ENCODE peak calls at places on chromosomes 12 and 14, in eight cellular contexts. P is uterus, K is heart right ventricle, M is fibroblast of the aortic adventitia, O is RWPE1, Z is omental fat pad, B is cardiac muscle cell, Q is hepatocyte. X is an unnamed sample.

GRCh38 chr12:75944097-75944904 is 87.3 kb downstream of the PHLDA1 start:
- DNase-seq in O (peak), Q (peak), K (no peak), B (peak), M (peak), P (no peak), Z (no peak), X (no peak)

GRCh38 chr14:97706814-97707213 is 909.6 kb downstream of the VRK1 start:
- DNase-seq in Z (no peak), P (no peak), B (no peak), M (no peak), Q (no peak), O (no peak), K (no peak), X (no peak)

GRCh38 chr12:69688496-69689427 is 10.3 kb downstream of the BEST3 start:
- DNase-seq in M (peak), O (peak), Z (peak), P (peak), B (peak), K (peak), Q (peak), X (no peak)

GRCh38 chr12:81128930-81129554 is 51.2 kb downstream of the ACSS3 start:
- DNase-seq in O (peak), K (no peak), P (no peak), Q (peak), B (peak), M (peak), Z (no peak), X (no peak)

GRCh38 chr12:70919597-70920035 is 922 bp downstream of the PTPRR start:
- DNase-seq in K (no peak), Z (no peak), P (no peak), M (peak), O (no peak), Q (peak), B (peak), X (no peak)

GRCh38 chr14:64507376-64508156 is 3.0 kb downstream of the ZBTB1 start:
- DNase-seq in M (no peak), K (no peak), B (peak), O (peak), Q (peak), Z (no peak), P (no peak), X (no peak)

GRCh38 chr12:96164951-96165858 is 29.0 kb upstream of the ELK3 start:
- DNase-seq in Q (no peak), K (peak), O (no peak), B (peak), M (peak), Z (no peak), P (no peak), X (no peak)

GRCh38 chr12:128790221-128790620 is 33.5 kb downstream of the SLC15A4 start:
- DNase-seq in Q (no peak), M (no peak), B (no peak), Z (no peak), K (no peak), P (no peak), O (no peak), X (no peak)

GRCh38 chr12:64858882-64859281 is 34.4 kb downstream of the TBC1D30 start:
- DNase-seq in K (no peak), O (no peak), B (no peak), Z (no peak), Q (no peak), P (no peak), M (no peak), X (no peak)

GRCh38 chr14:104136472-104137296 is 1.7 kb upstream of the KIF26A start:
- DNase-seq in Z (no peak), K (peak), O (no peak), P (no peak), B (no peak), M (no peak), Q (no peak), X (no peak)

GRCh38 chr12:9329019-9329418 is 120.8 kb upstream of the PZP start:
- DNase-seq in O (no peak), Z (no peak), K (no peak), Q (no peak), M (no peak), P (no peak), B (no peak), X (no peak)

GRCh38 chr12:61810486-61810885 is 449.7 kb upstream of the USP15 start:
- DNase-seq in B (no peak), K (no peak), P (no peak), O (no peak), Q (no peak), M (no peak), Z (no peak), X (no peak)

GRCh38 chr14:97703006-97703760 is 906.0 kb downstream of the VRK1 start:
- DNase-seq in P (no peak), Z (no peak), Q (no peak), K (no peak), B (no peak), M (no peak), O (no peak), X (no peak)

GRCh38 chr12:112169086-112169872 is 43.9 kb downstream of the TRAFD1 start:
- DNase-seq in M (no peak), B (no peak), P (no peak), O (no peak), K (no peak), Z (no peak), Q (no peak), X (no peak)

GRCh38 chr12:112168561-112168971 is 43.2 kb downstream of the TRAFD1 start:
- DNase-seq in O (no peak), M (no peak), Q (no peak), B (no peak), P (no peak), Z (no peak), K (no peak), X (no peak)

GRCh38 chr12:112169966-112170365 is 44.6 kb downstream of the TRAFD1 start:
- DNase-seq in B (no peak), O (no peak), Z (no peak), P (no peak), M (no peak), Q (no peak), K (no peak), X (no peak)

GRCh38 chr12:112170971-112171596 is 45.7 kb downstream of the TRAFD1 start:
- DNase-seq in M (no peak), O (no peak), P (no peak), B (no peak), Q (no peak), Z (no peak), K (no peak), X (no peak)

GRCh38 chr12:112170376-112170775 is 45.0 kb downstream of the TRAFD1 start:
- DNase-seq in O (peak), K (no peak), M (peak), Z (no peak), Q (no peak), B (peak), P (no peak), X (no peak)
- TF ChIP-seq CTCF in O (peak), K (peak), M (peak), Z (no peak), Q (peak), B (peak), P (no peak), X (peak)

GRCh38 chr14:69106451-69106850 is 46.5 kb downstream of the DCAF5 start:
- DNase-seq in B (no peak), K (no peak), Q (no peak), Z (no peak), P (no peak), O (no peak), M (no peak), X (no peak)

GRCh38 chr14:69096766-69097475 is 56.0 kb downstream of the DCAF5 start:
- DNase-seq in B (peak), O (no peak), Q (no peak), K (no peak), Z (no peak), P (no peak), M (peak), X (no peak)

GRCh38 chr14:69097974-69098373 is 54.9 kb downstream of the DCAF5 start:
- DNase-seq in B (no peak), Q (no peak), Z (no peak), M (no peak), O (no peak), K (no peak), P (no peak), X (no peak)

GRCh38 chr14:69105326-69105725 is 47.6 kb downstream of the DCAF5 start:
- DNase-seq in Z (no peak), M (peak), O (no peak), P (no peak), B (peak), Q (no peak), K (no peak), X (no peak)

GRCh38 chr14:69101331-69101826 is 51.5 kb downstream of the DCAF5 start:
- DNase-seq in Z (no peak), K (no peak), O (peak), B (peak), M (peak), P (peak), Q (peak), X (no peak)
- TF ChIP-seq CTCF in Z (no peak), K (peak), O (peak), B (peak), M (peak), P (peak), Q (peak), X (peak)

GRCh38 chr12:42588308-42588836 is 1.2 kb downstream of the PRICKLE1 start:
- DNase-seq in Q (peak), B (peak), O (no peak), M (peak), K (no peak), P (no peak), Z (no peak), X (no peak)

GRCh38 chr12:42589465-42590323 is at the start of gene PRICKLE1:
- DNase-seq in Q (peak), M (peak), O (peak), P (peak), Z (no peak), B (peak), K (peak), X (peak)

GRCh38 chr12:42587564-42588307 is 1.8 kb downstream of the PRICKLE1 start:
- DNase-seq in M (peak), P (no peak), Q (peak), Z (no peak), B (peak), K (no peak), O (no peak), X (no peak)

GRCh38 chr12:42588981-42589464 is 523 bp downstream of the PRICKLE1 start:
- DNase-seq in B (peak), K (peak), O (peak), Q (peak), M (peak), P (peak), Z (no peak), X (peak)

GRCh38 chr12:42590324-42590934 is 883 bp upstream of the PRICKLE1 start:
- DNase-seq in Q (peak), Z (no peak), M (no peak), B (peak), O (no peak), P (peak), K (peak), X (no peak)
- TF ChIP-seq CTCF in Q (peak), Z (no peak), M (no peak), B (no peak), O (no peak), P (no peak), K (peak), X (no peak)

GRCh38 chr12:26193539-26193938 is 1.8 kb upstream of the SSPN start:
- DNase-seq in B (no peak), Z (no peak), K (no peak), P (no peak), O (no peak), M (no peak), Q (no peak), X (no peak)
- TF ChIP-seq CTCF in B (no peak), Z (no peak), K (no peak), P (no peak), O (no peak), M (no peak), Q (no peak), X (no peak)

DNA sequence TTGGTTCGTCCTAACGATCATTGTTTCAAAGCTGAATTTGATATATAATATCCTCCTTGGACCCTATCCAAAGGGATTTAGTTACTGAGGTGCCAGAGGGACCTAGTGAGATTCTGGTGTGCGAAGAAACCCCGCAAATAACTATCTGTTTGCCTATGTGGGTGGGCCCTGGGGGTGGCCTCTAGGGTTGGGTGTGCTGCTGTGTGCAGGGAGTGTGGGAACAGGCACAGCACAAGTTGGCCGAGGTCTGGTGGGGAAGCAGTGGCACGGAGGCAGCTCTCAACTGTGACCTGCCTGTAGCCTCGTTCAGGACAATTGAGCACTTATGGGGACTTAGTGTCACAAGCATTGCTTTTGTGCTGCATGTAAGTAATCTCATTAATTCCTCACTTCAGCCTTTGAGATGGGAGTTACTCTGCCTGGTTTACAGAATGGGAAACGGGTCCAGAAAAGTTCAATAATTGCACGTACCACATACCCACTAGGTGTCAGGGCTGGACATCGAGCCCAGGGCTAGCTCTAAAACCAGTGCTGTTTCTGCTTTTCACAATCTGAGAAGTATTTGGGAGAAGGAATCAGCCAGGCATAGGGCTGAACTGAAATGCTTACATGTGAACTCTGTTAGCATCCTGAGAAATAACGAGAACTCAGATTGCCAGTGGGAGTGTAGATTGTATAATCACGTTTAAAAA is 58.8 kb downstream of the TECPR2 start:
- DNase-seq in P (no peak), M (no peak), B (no peak), K (no peak), Q (no peak), O (no peak), Z (no peak), X (no peak)
- TF ChIP-seq CTCF in P (no peak), M (no peak), B (no peak), K (no peak), Q (no peak), O (no peak), Z (no peak), X (no peak)

GRCh38 chr14:62546862-62547474 is 498.3 kb downstream of the KCNH5 start:
- DNase-seq in B (no peak), Q (no peak), K (no peak), P (no peak), O (no peak), M (no peak), Z (no peak), X (no peak)
- TF ChIP-seq CTCF in B (no peak), Q (no peak), K (no peak), P (no peak), O (no peak), M (no peak), Z (no peak), X (no peak)